ENCODE peak calls at places on chromosomes 7 and 10, in five cellular contexts. P is ovary; N is spleen; W is PC-3; A is CD4-positive, alpha-beta memory T cell. T is an unnamed sample.
A peak's percentile ranks its signal among the peaks of the same experiment; 100 is the strongest.

GRCh38 chr7:30201921-30202320 is 67.1 kb downstream of the MTURN start:
- DNase-seq in N (no peak), A (no peak), W (no peak), P (no peak), T (no peak)

GRCh38 chr7:12458520-12459131 is 55.0 kb upstream of the VWDE start:
- DNase-seq in N (no peak), P (no peak), W (peak; percentile 77), A (peak; percentile 38), T (no peak)

GRCh38 chr10:11141571-11142091 is 124.0 kb downstream of the CELF2 start:
- DNase-seq in P (no peak), W (no peak), N (no peak), A (no peak), T (no peak)

GRCh38 chr7:131493559-131493958 is 62.9 kb downstream of the PODXL start:
- DNase-seq in P (no peak), W (no peak), A (no peak), N (no peak), T (no peak)

GRCh38 chr10:6995339-6995738 is 415.3 kb upstream of the PRKCQ start:
- DNase-seq in W (no peak), A (no peak), P (no peak), N (no peak), T (no peak)

GRCh38 chr10:66167816-66168215 is 758.0 kb upstream of the LRRTM3 start:
- DNase-seq in P (no peak), N (no peak), W (peak; percentile 93), A (no peak), T (no peak)

GRCh38 chr10:42850931-42851330 is 68.3 kb downstream of the BMS1 start:
- DNase-seq in P (no peak), A (no peak), W (peak; percentile 64), N (no peak), T (no peak)

GRCh38 chr10:12221323-12222298 is 25.6 kb downstream of the CDC123 start:
- DNase-seq in P (no peak), W (peak; percentile 29), N (no peak), A (no peak), T (no peak)

GRCh38 chr10:44752451-44753441 is 158.4 kb upstream of the TMEM72 start:
- DNase-seq in A (no peak), P (no peak), N (no peak), W (peak; percentile 98), T (no peak)

GRCh38 chr7:110857106-110857505 is 233.8 kb upstream of the LRRN3 start:
- DNase-seq in P (no peak), A (no peak), N (no peak), W (no peak), T (no peak)

GRCh38 chr10:130218936-130219335 is 82.7 kb downstream of the GLRX3 start:
- DNase-seq in A (no peak), W (no peak), P (no peak), N (peak; percentile 69), T (no peak)

GRCh38 chr7:41873781-41874180 is 170.9 kb upstream of the INHBA start:
- DNase-seq in A (no peak), W (no peak), P (no peak), N (no peak), T (no peak)

GRCh38 chr7:106723398-106723797 is 62.4 kb upstream of the CCDC71L start:
- DNase-seq in N (no peak), P (no peak), W (no peak), A (no peak), T (no peak)

GRCh38 chr7:80629023-80629422 is 9.4 kb upstream of the CD36 start:
- DNase-seq in P (no peak), A (no peak), W (no peak), N (no peak), T (no peak)

GRCh38 chr7:27155816-27156507 is 513 bp downstream of the HOXA7 start:
- DNase-seq in N (peak; percentile 78), P (no peak), A (no peak), W (peak; percentile 52), T (no peak)

GRCh38 chr7:95471076-95471475 is 14.7 kb upstream of the ASB4 start:
- DNase-seq in A (no peak), W (no peak), N (no peak), P (no peak), T (no peak)

GRCh38 chr10:42987575-42987974 is 89.3 kb upstream of the RET start:
- DNase-seq in N (no peak), W (no peak), P (no peak), A (no peak), T (no peak)

GRCh38 chr7:130921391-130922180 is 187.6 kb upstream of the KLF14 start:
- DNase-seq in P (peak; percentile 68), A (no peak), W (no peak), N (no peak), T (peak; percentile 54)

GRCh38 chr7:17405786-17406185 is 107.3 kb downstream of the AHR start:
- DNase-seq in P (no peak), A (no peak), W (peak; percentile 85), N (no peak), T (no peak)

GRCh38 chr7:17401806-17402627 is 103.6 kb downstream of the AHR start:
- DNase-seq in A (peak; percentile 10), W (no peak), P (no peak), N (no peak), T (no peak)

GRCh38 chr7:155965010-155965409 is 152.7 kb upstream of the SHH start:
- DNase-seq in W (peak; percentile 57), N (peak; percentile 54), P (no peak), A (no peak), T (no peak)

DNA sequence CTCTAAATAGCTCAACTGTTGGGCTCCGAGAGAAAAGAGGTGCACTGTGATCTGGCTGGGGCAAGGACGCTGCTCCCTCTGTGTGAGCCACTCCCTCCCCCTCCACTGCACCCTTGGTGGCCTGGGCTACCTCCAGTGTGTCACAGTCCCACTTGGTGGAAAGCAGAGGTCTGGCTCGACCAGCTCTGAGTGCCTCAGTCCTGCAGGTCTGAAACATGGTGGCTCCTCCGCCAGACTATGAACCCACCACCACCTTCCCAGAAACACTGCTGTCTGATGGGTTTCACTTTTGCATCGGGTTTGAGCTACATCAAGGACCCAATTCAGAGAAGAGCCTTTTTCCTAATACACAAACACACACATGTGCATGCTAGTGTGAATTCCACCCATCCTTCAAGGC is 500.1 kb downstream of the RPS24 start:
- DNase-seq in P (no peak), N (no peak), W (no peak), A (no peak), T (no peak)
- H3K27me3 ChIP-seq in P (no peaks in the 10 kb centered on the region), N (no peaks in the 10 kb centered on the region), W (peaks cover 44% of the 10 kb centered on the region), A (peaks cover 5% of the 10 kb centered on the region), T (no peaks in the 10 kb centered on the region)

GRCh38 chr7:39650676-39651075 is 27.3 kb downstream of the RALA start:
- DNase-seq in P (no peak), A (no peak), W (no peak), N (no peak), T (no peak)
- H3K27ac ChIP-seq in P (no peak overlapping the region), A (no peak overlapping the region), W (no peak overlapping the region), N (no peak overlapping the region), T (no peak overlapping the region)

GRCh38 chr7:140945940-140946339 is 21.2 kb upstream of the BRAF start:
- DNase-seq in N (no peak), P (no peak), A (no peak), W (no peak), T (no peak)

GRCh38 chr7:140937702-140938283 is 13.1 kb upstream of the BRAF start:
- DNase-seq in P (no peak), N (no peak), A (no peak), W (no peak), T (no peak)

DNA sequence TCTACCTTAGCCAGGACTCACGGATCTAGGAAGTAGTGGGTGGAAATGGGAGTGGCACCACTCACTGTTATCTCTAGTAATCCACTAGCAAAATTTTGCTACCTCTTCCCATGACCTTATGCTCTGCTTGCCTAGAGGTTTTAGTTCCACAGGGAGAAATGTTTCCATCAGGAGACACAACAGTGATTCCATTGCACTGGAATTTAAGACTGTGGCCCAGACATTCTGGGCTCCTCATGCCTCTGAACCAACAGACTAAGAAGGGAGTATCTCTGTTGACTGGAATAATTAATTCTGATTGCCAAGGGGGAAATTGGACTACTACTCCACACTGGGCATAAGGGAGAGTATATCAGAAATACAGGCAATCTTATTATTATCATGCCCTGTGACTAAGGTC is 16.1 kb upstream of the BRAF start:
- DNase-seq in N (no peak), W (no peak), A (no peak), P (no peak), T (no peak)
- H3K4me1 ChIP-seq in N (no peaks in the 10 kb centered on the region), W (no peaks in the 10 kb centered on the region), A (no peaks in the 10 kb centered on the region), P (no peaks in the 10 kb centered on the region), T (no peaks in the 10 kb centered on the region)

DNA sequence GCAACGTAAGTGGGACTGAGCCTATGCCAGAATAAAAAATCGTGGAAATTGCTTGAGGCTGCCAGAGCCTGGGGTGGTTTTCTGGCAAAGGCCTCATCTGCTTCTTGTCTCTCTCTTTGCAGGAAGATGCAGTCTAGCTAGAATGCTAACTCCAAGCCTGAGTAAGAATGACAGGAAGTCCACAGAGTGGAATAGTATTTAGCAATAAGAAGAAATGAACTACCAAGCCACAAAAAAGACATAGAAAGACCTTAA is 83.9 kb downstream of the ZNF467 start:
- DNase-seq in N (no peak), W (no peak), P (no peak), A (no peak), T (no peak)
- H3K27me3 ChIP-seq in N (peaks cover 55% of the 10 kb centered on the region), W (no peaks in the 10 kb centered on the region), P (no peaks in the 10 kb centered on the region), A (peaks cover 17% of the 10 kb centered on the region), T (peaks cover 16% of the 10 kb centered on the region)

DNA sequence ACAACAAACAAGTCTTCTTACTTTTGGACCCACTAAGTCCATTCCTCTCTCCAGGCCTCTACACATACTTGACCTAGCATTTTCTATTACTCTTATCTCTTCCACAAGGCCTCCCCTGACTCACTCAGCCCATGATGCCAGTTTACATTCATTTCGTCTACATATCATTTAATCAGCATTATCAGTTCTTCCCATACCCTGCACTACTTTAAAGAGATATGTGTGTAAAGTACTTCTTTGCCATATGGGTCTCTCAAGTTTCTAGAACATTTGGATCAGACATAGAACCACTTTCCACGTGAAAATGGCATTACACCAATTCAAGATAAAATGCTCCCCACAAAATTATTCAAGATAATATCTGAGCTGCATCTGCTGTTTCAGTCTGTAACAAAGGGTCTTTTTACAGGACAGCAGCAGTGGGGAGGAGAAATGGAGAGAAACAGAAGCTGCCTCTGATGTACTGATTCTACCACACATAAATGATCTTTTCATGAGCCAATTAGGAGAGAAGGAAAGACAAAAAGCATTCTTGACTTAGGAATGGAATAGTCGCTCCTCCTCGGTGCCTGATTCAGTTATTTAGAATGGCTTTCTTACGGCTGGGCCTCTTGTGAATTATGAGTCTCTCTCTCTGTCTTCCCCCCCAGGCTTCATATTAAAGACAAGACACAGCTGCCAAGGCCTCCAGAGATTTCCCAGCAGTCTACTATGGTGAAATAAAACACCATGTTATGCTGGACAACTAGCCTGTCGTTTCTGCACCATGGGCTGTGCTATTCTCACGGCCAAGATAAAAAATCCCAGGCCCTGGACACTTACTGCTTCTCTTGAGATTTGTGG is 46.9 kb upstream of the SEPTIN7 start:
- DNase-seq in A (no peak), W (no peak), N (no peak), P (peak; percentile 53), T (no peak)
- H3K27ac ChIP-seq in A (no peak overlapping the region), W (no peak overlapping the region), N (peak overlapping the region; percentile 32), P (no peak overlapping the region), T (no peak overlapping the region)

T was measured in thoracic aorta.